ENCODE peak calls at places on chromosomes 6 and 20, in ten cellular contexts. J is CD8-positive, alpha-beta T cell; N is astrocyte; Z is CD4-positive, alpha-beta T cell; C is brain microvascular endothelial cell; D is ovary; W is tibial artery; H is breast epithelium; O is transverse colon; I is kidney. M is an unnamed sample.

GRCh38 chr20:3706774-3707507 is 5.5 kb downstream of the SIGLEC1 start:
- DNase-seq in O (no peak), J (no peak), W (peak), I (peak), N (no peak), Z (no peak), D (no peak), H (no peak), C (peak), M (no peak)

GRCh38 chr20:58651548-58651822 is 402 bp downstream of the STX16 start:
- DNase-seq in O (no peak), I (no peak), N (no peak), H (no peak), W (no peak), C (no peak), Z (no peak), D (no peak), J (no peak), M (no peak)

GRCh38 chr6:87281426-87281825 is 41.0 kb upstream of the SMIM8 start:
- DNase-seq in I (no peak), J (no peak), C (no peak), W (no peak), D (no peak), Z (no peak), O (no peak), N (peak), H (no peak), M (no peak)

GRCh38 chr6:37210313-37210898 is 40.5 kb downstream of the PIM1 start:
- DNase-seq in Z (peak), W (peak), N (peak), C (peak), O (peak), J (peak), D (no peak), H (peak), I (no peak), M (no peak)

GRCh38 chr6:37308084-37308817 is 45.5 kb upstream of the RNF8 start:
- DNase-seq in O (no peak), D (no peak), H (no peak), N (peak), W (no peak), J (no peak), Z (no peak), C (no peak), I (no peak), M (no peak)

GRCh38 chr20:38127920-38128528 is 37.0 kb downstream of the TGM2 start:
- DNase-seq in J (no peak), O (no peak), I (peak), W (no peak), Z (no peak), D (peak), C (no peak), H (no peak), N (no peak), M (no peak)

GRCh38 chr6:128167552-128167951 is 266.7 kb upstream of the THEMIS start:
- DNase-seq in D (no peak), N (no peak), C (no peak), O (no peak), W (no peak), J (no peak), Z (no peak), H (no peak), I (no peak), M (no peak)

GRCh38 chr6:37516076-37516919 is 16.6 kb upstream of the CCDC167 start:
- DNase-seq in Z (peak), J (peak), N (no peak), H (peak), W (no peak), O (peak), I (peak), D (no peak), C (no peak), M (peak)

GRCh38 chr6:119028106-119028505 is 50.4 kb downstream of the FAM184A start:
- DNase-seq in O (no peak), Z (no peak), I (no peak), W (no peak), D (no peak), C (no peak), H (no peak), J (no peak), N (no peak), M (no peak)

GRCh38 chr6:169782966-169783760 is 31.7 kb downstream of the ERMARD start:
- DNase-seq in W (peak), O (no peak), C (no peak), H (no peak), J (no peak), Z (no peak), D (no peak), N (no peak), I (no peak), M (no peak)

GRCh38 chr20:48828734-48829460 is 1.1 kb upstream of the PREX1 start:
- DNase-seq in Z (no peak), I (no peak), O (no peak), H (no peak), W (no peak), C (no peak), D (no peak), J (no peak), N (no peak), M (no peak)

GRCh38 chr6:907928-908327 is 215.0 kb upstream of the EXOC2 start:
- DNase-seq in H (no peak), O (no peak), W (no peak), I (no peak), J (no peak), D (no peak), Z (no peak), N (no peak), C (no peak), M (no peak)

GRCh38 chr6:113495521-113495920 is 361.6 kb upstream of the MARCKS start:
- DNase-seq in I (no peak), W (no peak), J (no peak), D (no peak), N (peak), H (no peak), C (peak), O (no peak), Z (no peak), M (no peak)

GRCh38 chr6:28817808-28818145 is 106.0 kb downstream of the TRIM27 start:
- DNase-seq in W (no peak), Z (no peak), D (no peak), C (no peak), O (no peak), J (no peak), I (no peak), H (no peak), N (no peak), M (no peak)

GRCh38 chr20:14696937-14697336 is 359.5 kb upstream of the FLRT3 start:
- DNase-seq in I (no peak), Z (no peak), D (no peak), N (no peak), H (no peak), O (peak), J (no peak), W (no peak), C (no peak), M (no peak)

GRCh38 chr6:169250660-169251059 is 3.0 kb downstream of the THBS2 start:
- DNase-seq in O (no peak), Z (no peak), W (peak), J (no peak), H (no peak), I (no peak), C (peak), D (peak), N (peak), M (no peak)

GRCh38 chr20:62339647-62340062 is 27.5 kb downstream of the LAMA5 start:
- DNase-seq in O (peak), I (no peak), Z (no peak), J (no peak), N (no peak), H (no peak), W (no peak), C (no peak), D (no peak), M (no peak)

GRCh38 chr6:77313595-77313994 is 149.7 kb downstream of the HTR1B start:
- DNase-seq in W (no peak), C (no peak), H (no peak), N (no peak), J (no peak), O (no peak), Z (no peak), D (no peak), I (no peak), M (no peak)

GRCh38 chr6:134315974-134316391 is 1.9 kb downstream of the SGK1 start:
- DNase-seq in N (no peak), C (no peak), H (no peak), I (no peak), W (no peak), O (no peak), J (no peak), D (no peak), Z (no peak), M (no peak)

GRCh38 chr20:10524034-10524476 is 89.0 kb downstream of the SLX4IP start:
- DNase-seq in D (peak), J (no peak), C (peak), I (no peak), H (no peak), W (peak), Z (no peak), N (peak), O (peak), M (peak)

GRCh38 chr6:68326762-68327161 is 308.3 kb upstream of the ADGRB3 start:
- DNase-seq in I (peak), D (no peak), C (no peak), W (no peak), J (no peak), O (no peak), Z (no peak), H (no peak), N (no peak), M (no peak)

GRCh38 chr20:25863536-25864325 is 167.1 kb upstream of the ZNF337 start:
- DNase-seq in O (no peak), D (no peak), W (no peak), Z (no peak), I (peak), H (no peak), J (no peak), C (no peak), N (no peak), M (no peak)

GRCh38 chr20:52110456-52110855 is 81.1 kb downstream of the ZFP64 start:
- DNase-seq in C (no peak), J (no peak), N (no peak), H (no peak), D (no peak), O (no peak), I (no peak), Z (no peak), W (no peak), M (no peak)

GRCh38 chr6:136607932-136608772 is 57.9 kb upstream of the MAP7 start:
- DNase-seq in J (peak), C (peak), I (no peak), H (peak), D (no peak), Z (peak), N (peak), O (peak), W (peak), M (peak)

GRCh38 chr6:137200288-137200687 is 18.9 kb downstream of the IFNGR1 start:
- DNase-seq in N (no peak), O (no peak), I (no peak), H (no peak), W (no peak), D (no peak), J (no peak), Z (no peak), C (no peak), M (no peak)

DNA sequence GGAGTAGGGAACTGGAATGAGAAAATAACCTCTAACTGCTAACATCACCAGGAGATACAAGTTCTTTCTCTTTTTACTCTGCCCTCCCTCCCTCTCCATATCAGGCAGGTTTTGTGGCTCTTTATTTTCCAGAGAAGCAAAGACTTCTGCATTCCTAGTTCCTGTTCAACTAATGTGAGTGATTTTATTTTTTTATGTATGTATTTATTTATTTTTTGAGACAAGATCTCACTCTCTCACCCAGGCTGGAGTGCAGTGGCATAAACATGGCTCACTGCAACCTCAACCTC is 6.0 kb upstream of the IER3 start:
- DNase-seq in H (no peak), J (no peak), O (no peak), Z (no peak), D (no peak), N (no peak), W (no peak), I (peak), C (no peak), M (no peak)
- H3K27ac ChIP-seq in H (peak), J (no peak), O (peak), Z (no peak), D (no peak), N (peak), W (peak), I (peak), C (peak), M (peak)

GRCh38 chr6:132401120-132401940 is at the start of gene MOXD1:
- DNase-seq in J (no peak), Z (no peak), C (no peak), I (peak), D (peak), N (no peak), H (no peak), O (peak), W (no peak), M (peak)
- TF ChIP-seq CTCF in J (no peak), Z (no peak), C (peak), I (no peak), D (no peak), N (no peak), H (no peak), O (no peak), W (no peak), M (peak)

GRCh38 chr6:32151885-32152311 is at the start of gene PRRT1:
- DNase-seq in N (no peak), I (no peak), Z (no peak), C (no peak), H (no peak), D (peak), W (no peak), J (no peak), O (no peak), M (no peak)

GRCh38 chr6:32153835-32154513 is at the start of gene PPT2:
- DNase-seq in D (peak), O (peak), W (peak), J (peak), I (peak), N (peak), C (peak), H (peak), Z (peak), M (peak)

GRCh38 chr6:32153252-32153834 is 598 bp upstream of the PPT2 start:
- DNase-seq in O (no peak), W (peak), I (peak), D (peak), Z (no peak), C (peak), H (no peak), J (no peak), N (peak), M (no peak)

GRCh38 chr6:32151131-32151884 is 431 bp downstream of the PRRT1 start:
- DNase-seq in J (no peak), C (no peak), D (no peak), H (no peak), Z (no peak), O (no peak), W (no peak), N (no peak), I (no peak), M (no peak)

DNA sequence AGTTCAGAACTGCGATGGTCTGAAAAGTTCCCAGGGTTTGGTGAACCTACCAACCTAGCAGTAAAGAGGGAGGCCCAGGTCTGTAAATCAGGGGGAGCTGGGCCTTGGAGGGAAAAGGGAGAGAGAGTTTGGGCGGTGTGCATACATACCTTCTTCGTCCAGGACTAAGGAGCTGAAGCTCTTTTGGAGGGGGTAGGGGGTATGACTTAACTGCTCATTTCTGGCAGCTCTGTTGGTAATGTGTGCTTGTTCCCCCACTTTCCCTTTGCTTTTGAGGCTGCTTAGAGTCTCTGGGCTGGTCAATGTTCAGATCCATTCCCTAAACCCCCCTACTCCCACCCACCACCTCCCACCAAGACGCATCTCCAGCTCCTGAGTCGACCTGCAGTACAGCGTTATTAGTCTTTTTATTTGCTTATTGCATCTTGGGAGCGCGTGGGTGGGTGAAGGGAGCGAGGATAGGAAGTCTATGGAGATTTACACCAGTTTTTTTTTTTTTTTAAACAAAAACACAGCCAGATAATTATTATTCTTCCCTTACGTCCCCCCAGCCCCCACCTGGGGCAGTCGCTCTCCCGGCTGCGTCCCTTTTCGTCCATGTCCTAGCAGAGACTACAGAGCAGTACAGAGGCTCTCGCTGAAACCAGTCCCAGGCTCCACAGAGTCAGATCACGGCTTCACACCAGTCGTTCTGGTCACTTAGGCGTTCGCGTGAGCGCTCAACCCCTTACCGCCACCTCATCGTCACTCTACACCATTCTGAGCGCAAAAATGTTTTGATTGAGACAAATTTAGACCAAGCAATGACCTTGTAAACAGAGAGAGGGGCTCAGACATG is 894 bp upstream of the PRRT1 start:
- DNase-seq in C (peak), J (no peak), O (no peak), Z (no peak), H (no peak), N (peak), I (no peak), D (peak), W (no peak), M (no peak)
- H3K27ac ChIP-seq in C (peak), J (no peak), O (peak), Z (no peak), H (peak), N (peak), I (peak), D (peak), W (peak), M (peak)

GRCh38 chr20:32436968-32437367 is 78.8 kb downstream of the ASXL1 start:
- DNase-seq in C (no peak), O (no peak), D (no peak), W (no peak), I (no peak), J (no peak), N (no peak), H (peak), Z (no peak), M (no peak)

GRCh38 chr20:32436142-32436861 is 78.2 kb downstream of the ASXL1 start:
- DNase-seq in D (no peak), H (no peak), C (no peak), O (no peak), W (no peak), Z (no peak), J (no peak), I (no peak), N (no peak), M (no peak)

GRCh38 chr20:32438331-32438858 is 80.3 kb downstream of the ASXL1 start:
- DNase-seq in N (no peak), C (no peak), H (peak), Z (no peak), I (peak), O (no peak), W (no peak), D (no peak), J (no peak), M (no peak)

GRCh38 chr20:32439132-32439829 is 81.2 kb downstream of the ASXL1 start:
- DNase-seq in O (peak), W (no peak), D (no peak), J (no peak), N (peak), C (peak), H (peak), Z (no peak), I (no peak), M (no peak)

GRCh38 chr20:32437391-32438074 is 79.4 kb downstream of the ASXL1 start:
- DNase-seq in N (no peak), O (no peak), I (no peak), C (no peak), Z (no peak), H (peak), D (no peak), W (no peak), J (no peak), M (no peak)
- TF ChIP-seq CTCF in N (peak), O (no peak), I (no peak), C (peak), Z (peak), H (no peak), D (no peak), W (no peak), J (peak), M (no peak)

DNA sequence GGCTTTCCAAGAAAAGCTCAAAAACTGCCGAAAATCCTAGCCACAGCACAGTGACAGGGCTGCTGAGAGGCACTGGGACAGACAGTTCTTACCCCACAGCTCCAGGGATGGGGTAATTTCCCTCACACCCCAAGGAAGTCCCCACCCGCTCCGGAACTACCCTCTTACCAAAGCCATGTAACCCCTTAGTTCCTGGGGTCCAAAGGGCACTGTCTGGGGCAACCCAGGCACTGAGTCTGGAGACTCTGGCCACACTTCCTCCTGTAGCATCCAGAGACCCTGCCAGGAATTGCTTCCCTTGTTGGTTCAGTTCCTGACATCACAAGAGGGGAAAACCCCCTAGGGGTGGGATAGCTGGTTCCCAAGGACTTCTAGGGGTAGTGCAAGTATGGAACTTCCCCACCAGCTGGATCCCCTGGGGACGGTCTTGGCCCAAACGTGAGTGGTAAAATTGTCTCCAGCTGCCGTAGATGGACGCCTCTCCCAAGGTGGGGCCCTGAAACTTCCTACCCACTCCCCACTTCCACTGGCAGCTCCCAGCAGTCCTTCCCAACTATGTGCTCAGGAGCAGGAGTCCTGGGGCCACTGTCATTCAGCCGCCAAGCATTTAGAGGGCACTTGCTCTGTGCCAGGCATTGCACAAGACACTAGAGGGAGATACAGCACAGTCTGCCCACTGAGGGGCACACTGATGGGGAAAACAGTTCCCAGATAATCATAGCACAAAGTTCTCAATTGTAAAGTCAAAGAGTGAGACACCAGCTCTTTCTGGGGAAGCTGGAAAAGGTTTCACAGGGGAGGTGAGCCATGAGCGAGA is 17.3 kb upstream of the HCK start:
- DNase-seq in Z (no peak), D (no peak), J (no peak), N (no peak), C (no peak), W (no peak), I (no peak), O (no peak), H (no peak), M (no peak)
- H3K27ac ChIP-seq in Z (no peak), D (no peak), J (no peak), N (no peak), C (no peak), W (no peak), I (no peak), O (no peak), H (no peak), M (no peak)

GRCh38 chr20:50569864-50570836 is 60.0 kb downstream of the PTPN1 start:
- DNase-seq in D (no peak), N (peak), J (peak), H (no peak), O (no peak), W (no peak), Z (peak), C (peak), I (no peak), M (no peak)
- TF ChIP-seq CTCF in D (no peak), N (peak), J (no peak), H (no peak), O (no peak), W (no peak), Z (peak), C (peak), I (peak), M (peak)

DNA sequence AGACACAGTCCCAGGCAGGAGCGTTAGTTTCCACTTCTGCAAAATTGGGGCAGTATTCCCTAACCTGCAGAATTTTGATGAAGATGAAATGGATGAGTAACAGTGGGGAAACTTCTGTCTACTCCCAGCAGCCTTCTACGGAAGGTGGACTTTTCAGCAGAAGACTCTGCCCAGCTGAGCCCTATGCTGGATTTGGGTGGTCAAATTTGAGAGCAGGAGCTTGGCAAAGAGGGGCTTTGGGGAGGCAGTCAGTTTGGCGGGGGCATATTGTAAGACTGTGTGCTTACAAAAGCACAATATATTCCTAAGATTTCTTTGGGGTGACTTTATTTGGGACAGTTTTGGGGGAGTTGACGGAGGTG is 5.4 kb upstream of the SDCBP2 start:
- DNase-seq in I (no peak), N (no peak), J (no peak), W (no peak), D (no peak), O (no peak), C (no peak), H (no peak), Z (no peak), M (no peak)
- H3K27ac ChIP-seq in I (no peak), N (no peak), J (no peak), W (no peak), D (no peak), O (no peak), C (no peak), H (no peak), Z (no peak), M (no peak)